ENCODE peak calls at places on chromosomes 4 and X, in eight cellular contexts. I, U, Y, X, Z, R, B and L are unnamed samples.

GRCh38 chr4:160180206-160180605 is 1077.3 kb downstream of the RAPGEF2 start:
- DNase-seq in I (no peak), U (no peak), Y (peak), X (no peak), Z (no peak), R (no peak), B (no peak), L (no peak)

GRCh38 chr4:73523126-73523525 is 41.6 kb downstream of the AFM start:
- DNase-seq in I (no peak), U (peak), Y (no peak), X (no peak), Z (no peak), R (no peak), B (no peak), L (no peak)

GRCh38 chr4:92059615-92060014 is 244.2 kb upstream of the GRID2 start:
- DNase-seq in I (no peak), U (no peak), Y (no peak), X (no peak), Z (no peak), R (no peak), B (no peak), L (no peak)

GRCh38 chrX:71128166-71128833 is 9.9 kb downstream of the MED12 start:
- DNase-seq in I (no peak), U (no peak), Y (no peak), X (no peak), Z (no peak), R (no peak), B (no peak), L (no peak)

GRCh38 chr4:146054676-146055075 is 116.1 kb upstream of the ZNF827 start:
- DNase-seq in I (no peak), U (no peak), Y (no peak), X (no peak), Z (no peak), R (no peak), B (no peak), L (no peak)

GRCh38 chrX:25968920-25969319 is 169.2 kb upstream of the MAGEB18 start:
- DNase-seq in I (no peak), U (peak), Y (no peak), X (no peak), Z (no peak), R (no peak), B (no peak), L (no peak)

GRCh38 chr4:78024085-78024484 is 33.0 kb upstream of the FRAS1 start:
- DNase-seq in I (no peak), U (no peak), Y (no peak), X (no peak), Z (no peak), R (no peak), B (no peak), L (no peak)

GRCh38 chrX:17547658-17548057 is 172.7 kb downstream of the NHS start:
- DNase-seq in I (peak), U (peak), Y (peak), X (peak), Z (peak), R (no peak), B (no peak), L (no peak)

GRCh38 chrX:39065051-39065871 is 264.0 kb downstream of the MID1IP1 start:
- DNase-seq in I (no peak), U (no peak), Y (no peak), X (no peak), Z (no peak), R (no peak), B (no peak), L (no peak)

GRCh38 chrX:15301924-15302323 is 13.5 kb downstream of the ASB11 start:
- DNase-seq in I (peak), U (no peak), Y (no peak), X (peak), Z (no peak), R (no peak), B (no peak), L (peak)

GRCh38 chrX:95885074-95885473 is 799.6 kb upstream of the DIAPH2 start:
- DNase-seq in I (peak), U (no peak), Y (no peak), X (peak), Z (no peak), R (no peak), B (no peak), L (no peak)

GRCh38 chrX:73127700-73128241 is 48.5 kb upstream of the PABPC1L2A start:
- DNase-seq in I (no peak), U (no peak), Y (no peak), X (no peak), Z (no peak), R (no peak), B (peak), L (no peak)

GRCh38 chr4:1746265-1746691 is 25.0 kb downstream of the TACC3 start:
- DNase-seq in I (peak), U (peak), Y (peak), X (peak), Z (no peak), R (no peak), B (peak), L (no peak)

GRCh38 chr4:1745165-1745564 is 23.8 kb downstream of the TACC3 start:
- DNase-seq in I (no peak), U (no peak), Y (no peak), X (no peak), Z (no peak), R (no peak), B (no peak), L (no peak)

GRCh38 chr4:1746919-1747602 is 25.7 kb downstream of the TACC3 start:
- DNase-seq in I (no peak), U (peak), Y (no peak), X (no peak), Z (no peak), R (no peak), B (no peak), L (no peak)

GRCh38 chr4:1744552-1744951 is 23.2 kb downstream of the TACC3 start:
- DNase-seq in I (no peak), U (no peak), Y (no peak), X (no peak), Z (no peak), R (no peak), B (no peak), L (no peak)

DNA sequence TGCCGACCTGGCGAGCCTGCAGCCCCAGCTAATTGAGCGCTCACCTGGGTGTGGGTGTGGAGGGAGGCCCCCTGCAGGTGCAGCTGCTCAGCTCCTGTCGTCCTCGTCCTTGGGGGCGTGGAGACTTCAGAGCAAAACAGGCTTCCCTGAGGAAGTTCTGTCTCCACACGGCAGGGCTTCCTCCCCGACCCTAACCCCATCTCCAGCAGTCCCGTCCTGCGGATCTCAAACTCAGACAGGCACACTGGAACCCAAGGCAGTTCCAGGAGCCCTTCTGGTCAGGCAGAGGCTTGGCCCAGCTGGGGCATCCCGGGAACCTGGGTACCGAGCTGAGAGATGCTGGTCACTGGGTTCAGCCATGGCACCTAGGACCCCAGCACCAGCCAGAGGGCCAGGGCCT is 24.4 kb downstream of the TACC3 start:
- DNase-seq in I (no peak), U (no peak), Y (no peak), X (no peak), Z (no peak), R (no peak), B (no peak), L (no peak)
- TF ChIP-seq POLR2AphosphoS5 in I (no peak), U (no peak), Y (no peak), X (no peak), Z (no peak), R (no peak), B (no peak), L (no peak)

GRCh38 chrX:48590203-48591103 is 6.8 kb upstream of the WDR13 start:
- DNase-seq in I (no peak), U (peak), Y (no peak), X (no peak), Z (no peak), R (no peak), B (no peak), L (no peak)
- TF ChIP-seq POLR2A in I (no peak), U (no peak), Y (no peak), X (no peak), Z (no peak), R (no peak), B (no peak), L (no peak)

GRCh38 chr4:139817657-139818452 is 152.2 kb downstream of the MGST2 start:
- DNase-seq in I (no peak), U (no peak), Y (no peak), X (no peak), Z (no peak), R (no peak), B (no peak), L (no peak)
- TF ChIP-seq POLR2AphosphoS5 in I (no peak), U (no peak), Y (no peak), X (no peak), Z (no peak), R (no peak), B (no peak), L (no peak)

GRCh38 chr4:55345980-55346850 is at the start of gene SRD5A3:
- DNase-seq in I (peak), U (peak), Y (peak), X (peak), Z (peak), R (peak), B (peak), L (peak)
- TF ChIP-seq POLR2A in I (peak), U (peak), Y (peak), X (no peak), Z (peak), R (no peak), B (no peak), L (peak)

GRCh38 chrX:69365755-69366154 is 138.4 kb upstream of the NALF2 start:
- DNase-seq in I (no peak), U (no peak), Y (no peak), X (no peak), Z (no peak), R (no peak), B (no peak), L (no peak)

GRCh38 chrX:69372435-69372834 is 131.7 kb upstream of the NALF2 start:
- DNase-seq in I (no peak), U (no peak), Y (no peak), X (no peak), Z (no peak), R (no peak), B (no peak), L (no peak)

GRCh38 chrX:69366183-69366582 is 137.9 kb upstream of the NALF2 start:
- DNase-seq in I (no peak), U (no peak), Y (no peak), X (no peak), Z (no peak), R (no peak), B (no peak), L (no peak)

GRCh38 chrX:69371159-69371558 is 133.0 kb upstream of the NALF2 start:
- DNase-seq in I (no peak), U (no peak), Y (no peak), X (no peak), Z (no peak), R (no peak), B (no peak), L (no peak)

GRCh38 chrX:69369999-69370398 is 134.1 kb upstream of the NALF2 start:
- DNase-seq in I (no peak), U (no peak), Y (no peak), X (no peak), Z (no peak), R (no peak), B (no peak), L (no peak)
- TF ChIP-seq POLR2AphosphoS5 in I (no peak), U (no peak), Y (no peak), X (no peak), Z (no peak), R (no peak), B (no peak), L (no peak)

DNA sequence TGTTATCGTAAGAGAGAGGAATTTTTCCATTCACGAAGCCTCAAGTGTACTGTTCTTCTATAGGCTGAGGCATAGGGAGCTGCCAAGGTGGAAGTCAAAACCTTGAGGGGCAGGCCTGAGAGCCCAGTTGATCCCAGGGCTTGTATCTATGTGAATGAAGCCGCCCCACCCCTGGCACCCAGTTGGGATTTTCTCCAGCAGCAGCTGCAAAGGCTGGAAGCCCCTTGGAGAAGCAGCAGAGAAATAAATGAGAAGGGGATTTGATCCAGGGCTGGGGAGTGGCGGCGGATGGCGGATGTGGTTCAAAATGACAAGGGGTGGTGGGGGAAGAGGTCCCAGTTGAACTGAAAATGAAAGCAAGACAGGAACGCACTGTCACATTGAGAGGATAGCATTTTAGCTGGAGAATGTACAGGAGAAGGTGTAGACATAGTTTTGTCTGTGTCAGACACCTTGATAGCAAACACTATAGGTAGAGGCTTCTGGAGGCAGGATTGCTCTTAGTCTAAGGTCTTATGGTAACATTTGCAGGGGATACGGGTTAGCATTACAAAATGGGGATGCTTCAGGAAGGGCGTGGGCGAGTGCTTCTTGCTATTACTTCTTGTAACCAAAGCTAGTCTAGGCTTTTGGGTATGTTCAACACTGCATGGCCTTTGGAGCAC is 32.6 kb downstream of the DOCK11 start:
- DNase-seq in I (peak), U (no peak), Y (no peak), X (no peak), Z (peak), R (no peak), B (peak), L (no peak)
- TF ChIP-seq POLR2A in I (no peak), U (no peak), Y (no peak), X (no peak), Z (peak), R (no peak), B (no peak), L (no peak)

GRCh38 chr4:81471361-81472248 is at the start of gene RASGEF1B:
- DNase-seq in I (peak), U (peak), Y (no peak), X (peak), Z (peak), R (peak), B (peak), L (peak)
- TF ChIP-seq POLR2AphosphoS5 in I (peak), U (no peak), Y (no peak), X (peak), Z (no peak), R (peak), B (peak), L (peak)

GRCh38 chrX:154486052-154486395 is 391 bp downstream of the UBL4A start:
- DNase-seq in I (peak), U (no peak), Y (no peak), X (peak), Z (no peak), R (no peak), B (peak), L (no peak)
- TF ChIP-seq POLR2A in I (peak), U (no peak), Y (no peak), X (no peak), Z (peak), R (no peak), B (no peak), L (no peak)

DNA sequence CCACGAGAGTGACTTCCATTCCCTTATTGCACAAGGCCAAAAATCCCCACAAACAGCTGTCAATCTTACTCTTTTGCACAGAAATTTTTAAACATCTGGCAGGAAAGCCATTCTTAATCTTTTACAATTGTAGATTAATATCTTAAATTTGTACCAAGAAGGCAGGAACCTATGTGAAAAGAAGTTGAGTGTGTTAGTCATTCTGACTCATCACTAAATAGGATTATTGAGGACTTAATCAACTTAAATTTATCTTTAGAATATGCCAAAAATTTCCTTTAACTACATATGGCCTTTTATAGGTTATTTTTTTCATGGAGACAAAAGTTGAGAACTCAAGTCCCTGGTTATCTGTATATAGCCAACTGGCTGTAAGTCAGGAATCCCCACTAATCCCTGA is 49.0 kb upstream of the VEGFC start:
- DNase-seq in I (no peak), U (no peak), Y (no peak), X (no peak), Z (no peak), R (no peak), B (no peak), L (no peak)
- TF ChIP-seq POLR2AphosphoS5 in I (no peak), U (no peak), Y (no peak), X (no peak), Z (no peak), R (no peak), B (no peak), L (no peak)

DNA sequence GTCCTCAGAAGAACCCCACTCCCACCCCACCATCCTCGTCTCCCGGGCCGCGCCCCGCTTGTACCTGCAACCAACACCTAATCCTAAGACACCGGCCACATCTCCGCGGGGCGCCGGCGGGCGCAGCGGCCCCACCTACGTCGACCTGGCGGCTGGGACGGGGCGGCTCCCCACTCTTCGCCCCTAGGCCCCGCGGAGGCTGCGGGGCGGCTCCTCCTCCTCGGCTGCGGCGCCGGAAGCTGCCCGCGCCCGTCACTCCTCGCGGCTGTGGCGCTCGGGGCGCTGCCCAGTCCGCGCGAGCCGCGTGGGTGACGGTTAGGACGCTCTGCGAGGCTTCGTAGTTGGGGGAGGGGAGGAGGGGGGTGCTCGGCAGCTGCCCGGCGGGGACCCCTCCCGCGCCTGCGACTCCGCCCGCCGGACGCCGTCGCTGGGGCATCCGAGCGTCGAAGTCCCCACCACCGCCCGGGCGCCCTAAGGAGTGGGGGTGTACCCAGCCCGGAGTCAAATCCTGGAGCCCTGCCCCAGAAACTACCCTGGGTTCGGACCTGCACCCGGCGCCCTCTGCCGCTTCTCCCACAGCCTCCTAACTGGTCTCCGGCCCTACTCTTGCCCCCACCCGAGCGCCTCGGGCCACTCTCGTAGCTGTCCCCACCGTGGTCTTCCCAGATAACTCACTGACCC is at the start of gene CCDC158:
- DNase-seq in I (no peak), U (no peak), Y (no peak), X (no peak), Z (no peak), R (no peak), B (peak), L (no peak)
- TF ChIP-seq POLR2A in I (no peak), U (no peak), Y (no peak), X (no peak), Z (no peak), R (no peak), B (no peak), L (no peak)